ENCODE peak calls at places on chromosomes 16 and 17, in ten cellular contexts. One of them, this sample, is unnamed.
A peak's percentile ranks its signal among the peaks of the same experiment; 100 is the strongest.

GRCh38 chr16:86737083-86737482 is 158.7 kb downstream of the FOXL1 start:
- DNase-seq in endodermal cell: no peak
- DNase-seq in RWPE2: no peak
- DNase-seq in foreskin fibroblast: no peak
- DNase-seq in B cell: no peak
- DNase-seq in AG09319: no peak
- DNase-seq in osteocyte: no peak
- DNase-seq in omental fat pad: no peak
- DNase-seq in HFFc6: no peak
- DNase-seq in nephron progenitor cell: no peak
- DNase-seq in this sample: no peak

GRCh38 chr16:51813609-51814008 is 662.5 kb upstream of the SALL1 start:
- DNase-seq in nephron progenitor cell: no peak
- DNase-seq in AG09319: no peak
- DNase-seq in osteocyte: no peak
- DNase-seq in RWPE2: no peak
- DNase-seq in B cell: no peak
- DNase-seq in HFFc6: no peak
- DNase-seq in omental fat pad: no peak
- DNase-seq in foreskin fibroblast: no peak
- DNase-seq in endodermal cell: peak; percentile 76
- DNase-seq in this sample: no peak

GRCh38 chr16:62051942-62052341 is 15.7 kb upstream of the CDH8 start:
- DNase-seq in RWPE2: no peak
- DNase-seq in HFFc6: no peak
- DNase-seq in AG09319: no peak
- DNase-seq in osteocyte: no peak
- DNase-seq in omental fat pad: no peak
- DNase-seq in nephron progenitor cell: no peak
- DNase-seq in B cell: no peak
- DNase-seq in endodermal cell: no peak
- DNase-seq in foreskin fibroblast: no peak
- DNase-seq in this sample: no peak

GRCh38 chr17:65536573-65537342 is 24.7 kb downstream of the AXIN2 start:
- DNase-seq in HFFc6: no peak
- DNase-seq in B cell: no peak
- DNase-seq in RWPE2: no peak
- DNase-seq in osteocyte: no peak
- DNase-seq in foreskin fibroblast: peak; percentile 39
- DNase-seq in AG09319: no peak
- DNase-seq in endodermal cell: peak; percentile 41
- DNase-seq in nephron progenitor cell: no peak
- DNase-seq in omental fat pad: no peak
- DNase-seq in this sample: no peak

GRCh38 chr17:18041776-18042175 is 2.6 kb downstream of the GID4 start:
- DNase-seq in omental fat pad: no peak
- DNase-seq in foreskin fibroblast: peak; percentile 93
- DNase-seq in nephron progenitor cell: no peak
- DNase-seq in osteocyte: no peak
- DNase-seq in B cell: no peak
- DNase-seq in endodermal cell: no peak
- DNase-seq in AG09319: peak; percentile 42
- DNase-seq in HFFc6: peak; percentile 80
- DNase-seq in RWPE2: no peak
- DNase-seq in this sample: no peak

GRCh38 chr16:31265329-31266245 is 5.8 kb downstream of the ITGAM start:
- DNase-seq in omental fat pad: no peak
- DNase-seq in RWPE2: peak; percentile 78
- DNase-seq in nephron progenitor cell: no peak
- DNase-seq in AG09319: no peak
- DNase-seq in HFFc6: no peak
- DNase-seq in B cell: peak; percentile 75
- DNase-seq in foreskin fibroblast: no peak
- DNase-seq in endodermal cell: peak; percentile 75
- DNase-seq in osteocyte: no peak
- DNase-seq in this sample: no peak

GRCh38 chr17:64984776-64985521 is 65.7 kb upstream of the LRRC37A3 start:
- DNase-seq in endodermal cell: no peak
- DNase-seq in foreskin fibroblast: peak; percentile 25
- DNase-seq in B cell: peak; percentile 37
- DNase-seq in AG09319: no peak
- DNase-seq in RWPE2: no peak
- DNase-seq in HFFc6: peak; percentile 70
- DNase-seq in omental fat pad: no peak
- DNase-seq in osteocyte: peak; percentile 49
- DNase-seq in nephron progenitor cell: no peak
- DNase-seq in this sample: peak; percentile 15

GRCh38 chr17:38906429-38907172 is 18.8 kb upstream of the LASP1NB start:
- DNase-seq in foreskin fibroblast: no peak
- DNase-seq in nephron progenitor cell: no peak
- DNase-seq in HFFc6: no peak
- DNase-seq in AG09319: no peak
- DNase-seq in osteocyte: no peak
- DNase-seq in endodermal cell: peak; percentile 53
- DNase-seq in omental fat pad: no peak
- DNase-seq in B cell: no peak
- DNase-seq in RWPE2: no peak
- DNase-seq in this sample: no peak

GRCh38 chr16:27405546-27406451 is 3.8 kb downstream of the IL21R start:
- DNase-seq in RWPE2: no peak
- DNase-seq in osteocyte: peak; percentile 79
- DNase-seq in B cell: peak; percentile 42
- DNase-seq in nephron progenitor cell: peak; percentile 25
- DNase-seq in foreskin fibroblast: peak; percentile 46
- DNase-seq in AG09319: no peak
- DNase-seq in endodermal cell: peak; percentile 60
- DNase-seq in HFFc6: no peak
- DNase-seq in omental fat pad: no peak
- DNase-seq in this sample: no peak

DNA sequence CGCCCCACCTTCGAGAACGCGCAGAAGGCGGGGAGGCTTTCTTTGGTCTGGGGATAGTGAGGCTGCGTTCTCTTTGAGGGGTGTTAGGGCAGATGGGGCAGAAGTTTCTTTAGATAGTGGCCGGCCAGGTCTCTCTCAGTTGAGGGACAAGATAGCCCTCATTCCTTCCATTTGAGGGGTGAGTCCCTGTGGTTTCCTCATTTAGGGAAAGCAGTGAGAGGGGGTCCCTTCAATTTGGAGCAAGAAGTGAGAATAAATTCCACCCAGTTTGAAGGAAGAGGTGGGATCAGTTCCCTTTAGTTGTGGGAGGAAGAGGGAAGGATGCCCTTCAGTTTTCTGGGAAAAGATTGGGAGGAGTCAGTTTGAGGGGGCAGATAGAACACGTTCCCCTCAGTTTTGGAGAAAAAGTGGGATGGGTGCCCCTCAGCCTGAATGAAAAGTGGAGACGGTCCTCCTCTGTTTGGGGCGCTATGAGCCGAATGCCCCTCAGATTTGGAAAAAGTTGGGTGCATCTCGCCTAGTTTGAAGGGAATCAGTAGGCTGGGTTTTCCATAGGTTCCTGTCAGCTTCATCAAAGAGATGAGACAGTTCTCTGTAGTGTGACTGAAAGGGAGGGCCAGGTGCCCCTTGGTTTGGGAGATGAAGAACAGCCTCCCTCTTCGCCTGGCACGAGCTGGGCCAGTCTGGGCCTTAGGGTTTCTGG is 568 bp upstream of the FHOD1 start:
- DNase-seq in omental fat pad: no peak
- DNase-seq in RWPE2: no peak
- DNase-seq in osteocyte: no peak
- DNase-seq in B cell: no peak
- DNase-seq in endodermal cell: no peak
- DNase-seq in foreskin fibroblast: no peak
- DNase-seq in nephron progenitor cell: no peak
- DNase-seq in HFFc6: no peak
- DNase-seq in AG09319: no peak
- DNase-seq in this sample: no peak
- TF ChIP-seq CTCF in omental fat pad: no peak
- TF ChIP-seq CTCF in RWPE2: no peak
- TF ChIP-seq CTCF in osteocyte: no peak
- TF ChIP-seq CTCF in B cell: no peak
- TF ChIP-seq CTCF in endodermal cell: no peak
- TF ChIP-seq CTCF in foreskin fibroblast: no peak
- TF ChIP-seq CTCF in nephron progenitor cell: no peak
- TF ChIP-seq CTCF in HFFc6: no peak
- TF ChIP-seq CTCF in AG09319: no peak
- TF ChIP-seq CTCF in this sample: no peak

GRCh38 chr16:70441406-70441990 is 2.6 kb upstream of the ST3GAL2 start:
- DNase-seq in RWPE2: no peak
- DNase-seq in omental fat pad: no peak
- DNase-seq in nephron progenitor cell: no peak
- DNase-seq in foreskin fibroblast: no peak
- DNase-seq in B cell: no peak
- DNase-seq in AG09319: no peak
- DNase-seq in endodermal cell: no peak
- DNase-seq in osteocyte: no peak
- DNase-seq in HFFc6: no peak
- DNase-seq in this sample: no peak

GRCh38 chr16:70437582-70438324 is 1.1 kb downstream of the ST3GAL2 start:
- DNase-seq in RWPE2: no peak
- DNase-seq in B cell: no peak
- DNase-seq in AG09319: no peak
- DNase-seq in foreskin fibroblast: peak; percentile 73
- DNase-seq in endodermal cell: peak; percentile 74
- DNase-seq in omental fat pad: no peak
- DNase-seq in nephron progenitor cell: no peak
- DNase-seq in HFFc6: peak; percentile 62
- DNase-seq in osteocyte: no peak
- DNase-seq in this sample: no peak

GRCh38 chr16:70437017-70437581 is 1.8 kb downstream of the ST3GAL2 start:
- DNase-seq in nephron progenitor cell: peak; percentile 76
- DNase-seq in foreskin fibroblast: peak; percentile 93
- DNase-seq in endodermal cell: peak; percentile 91
- DNase-seq in AG09319: peak; percentile 88
- DNase-seq in RWPE2: no peak
- DNase-seq in omental fat pad: no peak
- DNase-seq in osteocyte: peak; percentile 87
- DNase-seq in HFFc6: peak; percentile 72
- DNase-seq in B cell: no peak
- DNase-seq in this sample: no peak

GRCh38 chr16:70438325-70438982 is 446 bp downstream of the ST3GAL2 start:
- DNase-seq in RWPE2: no peak
- DNase-seq in B cell: no peak
- DNase-seq in HFFc6: no peak
- DNase-seq in osteocyte: no peak
- DNase-seq in nephron progenitor cell: no peak
- DNase-seq in AG09319: no peak
- DNase-seq in foreskin fibroblast: no peak
- DNase-seq in omental fat pad: no peak
- DNase-seq in endodermal cell: peak; percentile 71
- DNase-seq in this sample: no peak

GRCh38 chr16:70438983-70439862 is at the start of gene ST3GAL2:
- DNase-seq in osteocyte: peak; percentile 98
- DNase-seq in RWPE2: peak; percentile 94
- DNase-seq in nephron progenitor cell: peak; percentile 96
- DNase-seq in omental fat pad: peak; percentile 79
- DNase-seq in AG09319: peak; percentile 85
- DNase-seq in endodermal cell: peak; percentile 98
- DNase-seq in HFFc6: peak; percentile 81
- DNase-seq in foreskin fibroblast: peak; percentile 98
- DNase-seq in B cell: peak; percentile 95
- DNase-seq in this sample: peak; percentile 96
- TF ChIP-seq CTCF in osteocyte: no peak
- TF ChIP-seq CTCF in RWPE2: no peak
- TF ChIP-seq CTCF in nephron progenitor cell: no peak
- TF ChIP-seq CTCF in omental fat pad: no peak
- TF ChIP-seq CTCF in AG09319: no peak
- TF ChIP-seq CTCF in endodermal cell: no peak
- TF ChIP-seq CTCF in HFFc6: peak; percentile 56
- TF ChIP-seq CTCF in foreskin fibroblast: no peak
- TF ChIP-seq CTCF in B cell: no peak
- TF ChIP-seq CTCF in this sample: no peak

DNA sequence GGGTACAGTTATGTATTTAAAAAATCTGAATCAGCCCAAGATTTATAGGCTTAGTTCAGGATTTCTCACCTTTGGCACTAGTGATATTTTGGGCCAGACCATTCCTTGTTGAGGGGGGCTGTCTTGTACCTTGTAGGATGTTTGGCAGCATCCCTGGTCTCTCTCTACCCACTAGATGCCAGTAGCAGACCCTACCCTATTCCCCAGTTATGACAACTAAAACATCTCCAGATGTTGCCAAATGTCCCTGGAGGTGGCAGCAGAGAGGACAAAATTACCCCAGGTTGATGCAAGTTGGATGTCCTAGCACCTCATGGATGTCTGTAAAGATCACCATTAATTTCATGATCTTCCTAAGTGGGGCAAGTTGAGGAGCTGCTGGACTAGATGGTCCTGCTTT is 45.8 kb downstream of the SYT17 start:
- DNase-seq in omental fat pad: no peak
- DNase-seq in osteocyte: no peak
- DNase-seq in foreskin fibroblast: no peak
- DNase-seq in RWPE2: no peak
- DNase-seq in endodermal cell: peak; percentile 70
- DNase-seq in HFFc6: no peak
- DNase-seq in nephron progenitor cell: no peak
- DNase-seq in B cell: no peak
- DNase-seq in AG09319: no peak
- DNase-seq in this sample: no peak
- TF ChIP-seq CTCF in omental fat pad: no peak
- TF ChIP-seq CTCF in osteocyte: no peak
- TF ChIP-seq CTCF in foreskin fibroblast: no peak
- TF ChIP-seq CTCF in RWPE2: no peak
- TF ChIP-seq CTCF in endodermal cell: peak; percentile 66
- TF ChIP-seq CTCF in HFFc6: peak; percentile 27
- TF ChIP-seq CTCF in nephron progenitor cell: no peak
- TF ChIP-seq CTCF in B cell: peak; percentile 18
- TF ChIP-seq CTCF in AG09319: no peak
- TF ChIP-seq CTCF in this sample: peak; percentile 28

DNA sequence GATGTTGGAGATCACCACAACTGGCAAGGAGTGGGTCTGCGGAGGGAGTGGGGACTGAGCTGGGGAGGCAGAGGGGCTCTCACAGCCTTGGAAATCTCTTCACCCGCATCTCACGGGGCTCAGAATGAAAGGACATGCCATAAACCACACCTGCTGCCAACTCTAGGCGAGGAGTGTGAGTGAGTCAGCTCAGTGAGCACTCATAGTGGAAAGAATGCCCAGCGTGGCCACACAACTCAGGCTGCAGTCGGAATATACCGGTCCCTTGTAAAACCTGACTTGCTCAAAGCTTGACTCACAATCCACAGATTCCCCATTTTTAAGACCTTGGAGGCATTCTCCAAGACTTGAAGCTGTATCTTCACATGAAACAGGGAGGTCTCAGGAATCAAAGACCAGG is 36.7 kb downstream of the STAT5A start:
- DNase-seq in HFFc6: peak; percentile 96
- DNase-seq in AG09319: no peak
- DNase-seq in RWPE2: peak; percentile 88
- DNase-seq in nephron progenitor cell: no peak
- DNase-seq in osteocyte: no peak
- DNase-seq in omental fat pad: no peak
- DNase-seq in B cell: no peak
- DNase-seq in endodermal cell: no peak
- DNase-seq in foreskin fibroblast: peak; percentile 85
- DNase-seq in this sample: no peak
- TF ChIP-seq CTCF in HFFc6: no peak
- TF ChIP-seq CTCF in AG09319: no peak
- TF ChIP-seq CTCF in RWPE2: no peak
- TF ChIP-seq CTCF in nephron progenitor cell: no peak
- TF ChIP-seq CTCF in osteocyte: no peak
- TF ChIP-seq CTCF in omental fat pad: no peak
- TF ChIP-seq CTCF in B cell: no peak
- TF ChIP-seq CTCF in endodermal cell: no peak
- TF ChIP-seq CTCF in foreskin fibroblast: no peak
- TF ChIP-seq CTCF in this sample: no peak

GRCh38 chr16:3173892-3174617 is 13.9 kb upstream of the OR1F1 start:
- DNase-seq in nephron progenitor cell: peak; percentile 74
- DNase-seq in AG09319: no peak
- DNase-seq in HFFc6: no peak
- DNase-seq in B cell: no peak
- DNase-seq in RWPE2: peak; percentile 47
- DNase-seq in osteocyte: no peak
- DNase-seq in omental fat pad: no peak
- DNase-seq in endodermal cell: peak; percentile 95
- DNase-seq in foreskin fibroblast: peak; percentile 15
- DNase-seq in this sample: no peak
- TF ChIP-seq CTCF in nephron progenitor cell: peak; percentile 47
- TF ChIP-seq CTCF in AG09319: peak; percentile 30
- TF ChIP-seq CTCF in HFFc6: peak; percentile 70
- TF ChIP-seq CTCF in B cell: no peak
- TF ChIP-seq CTCF in RWPE2: peak; percentile 66
- TF ChIP-seq CTCF in osteocyte: peak; percentile 48
- TF ChIP-seq CTCF in omental fat pad: no peak
- TF ChIP-seq CTCF in endodermal cell: peak; percentile 82
- TF ChIP-seq CTCF in foreskin fibroblast: peak; percentile 28
- TF ChIP-seq CTCF in this sample: peak; percentile 75

This sample was measured in type B pancreatic cell.